ENCODE peak calls at places on chromosome 21, in seven cellular contexts. E is colonic mucosa, W is transverse colon, O is psoas muscle, R is prostate gland, H is hepatocyte, A is esophagus muscularis mucosa. P is an unnamed sample. For H3K4me1, the result is how much of the 10 kb centered on the place peaks cover.

GRCh38 chr21:45152265-45152746 is 77.9 kb downstream of the ADARB1 start:
- DNase-seq in R (no peak), H (peak), A (no peak), O (no peak), E (peak), W (peak), P (no peak)

GRCh38 chr21:28325618-28326017 is 667.1 kb downstream of the LTN1 start:
- DNase-seq in W (no peak), H (no peak), R (no peak), A (no peak), O (no peak), E (no peak), P (no peak)

GRCh38 chr21:14766241-14766640 is 220.1 kb upstream of the SAMSN1 start:
- DNase-seq in E (no peak), R (no peak), H (no peak), O (no peak), A (no peak), W (no peak), P (no peak)

GRCh38 chr21:45105906-45106485 is 31.6 kb downstream of the ADARB1 start:
- DNase-seq in R (no peak), O (no peak), W (no peak), H (no peak), E (no peak), A (no peak), P (no peak)

GRCh38 chr21:30924171-30924680 is 42.8 kb upstream of the KRTAP11-1 start:
- DNase-seq in H (peak), A (no peak), E (no peak), W (no peak), O (no peak), R (no peak), P (no peak)

GRCh38 chr21:29481641-29482040 is 182.9 kb downstream of the BACH1 start:
- DNase-seq in A (no peak), H (no peak), R (no peak), E (no peak), O (no peak), W (no peak), P (no peak)

GRCh38 chr21:45542242-45542666 is at the start of gene SLC19A1:
- DNase-seq in E (peak), O (peak), H (peak), A (no peak), R (peak), W (peak), P (peak)

GRCh38 chr21:33685613-33686197 is 43.4 kb downstream of the ITSN1 start:
- DNase-seq in A (no peak), W (no peak), O (no peak), H (no peak), E (no peak), R (no peak), P (no peak)

GRCh38 chr21:44498965-44499560 is 40.9 kb downstream of the KRTAP10-1 start:
- DNase-seq in H (no peak), O (peak), E (no peak), R (no peak), A (no peak), W (peak), P (no peak)

GRCh38 chr21:42679982-42680330 is 26.5 kb downstream of the PDE9A start:
- DNase-seq in A (no peak), E (no peak), W (no peak), O (peak), R (no peak), H (no peak), P (no peak)

GRCh38 chr21:26061437-26061836 is 109.1 kb downstream of the APP start:
- DNase-seq in E (no peak), O (no peak), H (peak), W (no peak), A (no peak), R (no peak), P (no peak)

GRCh38 chr21:26140185-26140584 is 30.4 kb downstream of the APP start:
- DNase-seq in H (peak), A (no peak), E (peak), O (peak), W (peak), R (no peak), P (peak)

GRCh38 chr21:25638634-25639166 is 358 bp upstream of the JAM2 start:
- DNase-seq in O (no peak), W (no peak), H (no peak), E (no peak), R (no peak), A (no peak), P (no peak)

GRCh38 chr21:37368536-37369279 is 2.1 kb downstream of the DYRK1A start:
- DNase-seq in A (no peak), E (peak), R (no peak), W (no peak), O (no peak), H (peak), P (no peak)

GRCh38 chr21:37367758-37368535 is 1.4 kb downstream of the DYRK1A start:
- DNase-seq in W (peak), A (no peak), R (peak), O (peak), E (peak), H (peak), P (peak)

GRCh38 chr21:37370152-37371040 is 3.8 kb downstream of the DYRK1A start:
- DNase-seq in W (no peak), R (no peak), O (no peak), H (no peak), E (no peak), A (no peak), P (no peak)

GRCh38 chr21:37371041-37371397 is 4.4 kb downstream of the DYRK1A start:
- DNase-seq in H (no peak), R (no peak), W (no peak), E (no peak), O (no peak), A (no peak), P (no peak)

DNA sequence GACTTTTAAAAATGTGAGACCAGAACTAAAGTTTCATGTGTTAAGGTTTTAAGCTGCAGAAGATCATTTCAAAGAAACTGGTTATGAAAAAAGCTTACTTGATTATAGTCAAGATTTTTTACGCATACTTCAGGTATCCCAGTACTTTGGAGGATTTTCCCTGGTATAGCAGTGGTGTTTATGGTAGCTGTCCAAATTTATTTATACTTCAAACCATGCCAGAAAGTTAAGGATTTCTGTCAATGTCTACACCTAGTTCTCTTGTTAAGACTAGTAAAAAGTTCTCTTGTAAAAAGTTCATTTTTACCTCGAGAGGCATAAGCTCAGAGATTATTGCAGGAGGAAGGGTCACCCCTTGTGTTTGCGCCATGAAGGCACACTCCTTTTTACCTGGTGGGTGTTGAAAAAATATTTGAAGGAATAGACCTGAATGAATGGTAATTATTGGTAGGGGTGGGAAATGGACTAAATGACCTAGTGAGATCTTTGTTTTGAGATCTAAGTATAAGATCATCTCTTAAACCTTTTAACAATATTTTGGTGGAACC is 2.8 kb downstream of the DYRK1A start:
- DNase-seq in H (no peak), E (no peak), W (no peak), O (no peak), R (no peak), A (no peak), P (no peak)
- TF ChIP-seq CTCF in H (no peak), E (no peak), W (no peak), O (no peak), R (no peak), A (no peak), P (no peak)

DNA sequence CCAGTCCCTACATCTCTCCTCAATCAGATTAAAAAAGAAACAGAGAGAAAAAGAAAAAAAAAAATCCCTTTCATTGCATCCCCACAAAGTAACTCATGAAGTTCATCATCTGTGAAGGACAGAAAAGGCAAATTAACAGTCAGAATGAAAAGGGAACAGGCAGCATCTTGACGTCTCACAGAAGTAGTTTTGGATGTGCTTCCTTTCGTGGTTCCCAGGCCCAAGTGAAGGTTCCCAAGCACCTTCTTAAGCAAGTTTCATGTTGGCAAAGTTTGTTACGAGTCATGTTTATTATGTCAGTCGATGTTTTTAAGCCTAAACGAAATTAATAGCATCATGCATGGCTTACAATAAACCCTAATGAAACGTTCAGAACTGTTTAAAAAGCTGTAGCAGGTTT is 475.2 kb downstream of the SETD4 start:
- DNase-seq in A (no peak), O (no peak), R (no peak), E (no peak), W (no peak), H (no peak), P (no peak)
- H3K4me1 ChIP-seq in A (under half), O (under half), R (under half), E (under half), W (under half), H (under half), P (under half)

DNA sequence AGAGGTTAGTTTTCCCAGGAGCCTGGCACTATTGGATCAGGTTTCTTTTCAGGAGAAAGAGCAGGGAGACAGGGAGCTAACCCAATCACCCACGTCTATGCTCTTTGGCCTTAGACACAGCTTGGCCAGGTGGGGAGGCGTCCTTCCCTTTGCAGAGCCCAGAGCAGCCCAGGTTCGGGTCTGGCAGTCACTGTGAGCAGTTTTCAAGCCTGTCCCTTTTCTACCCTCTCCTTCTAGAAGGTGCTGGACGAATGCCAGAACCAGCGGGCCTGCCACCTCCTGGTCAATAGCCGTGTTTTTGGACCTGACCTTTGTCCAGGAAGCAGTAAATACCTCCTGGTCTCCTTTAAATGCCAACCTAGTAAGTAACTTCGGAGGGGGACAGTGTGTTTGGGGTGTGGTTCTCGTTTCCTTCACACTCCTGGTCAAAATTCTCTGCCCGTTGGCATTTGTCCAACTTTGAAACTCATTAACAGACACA is 44.9 kb downstream of the EVA1C start:
- DNase-seq in E (peak), R (no peak), O (peak), A (no peak), H (peak), W (peak), P (peak)
- TF ChIP-seq CTCF in E (no peak), R (no peak), O (no peak), A (no peak), H (peak), W (no peak), P (peak)

GRCh38 chr21:39094847-39095525 is 88.3 kb downstream of the PSMG1 start:
- DNase-seq in E (no peak), A (no peak), W (no peak), O (no peak), R (no peak), H (peak), P (no peak)
- H3K4me1 ChIP-seq in E (under half), A (under half), W (under half), O (under half), R (under half), H (under half), P (under half)

GRCh38 chr21:36917487-36918158 is 48.8 kb downstream of the HLCS start:
- DNase-seq in A (no peak), R (peak), H (peak), W (no peak), E (no peak), O (no peak), P (peak)

GRCh38 chr21:36915701-36916075 is 50.8 kb downstream of the HLCS start:
- DNase-seq in E (no peak), A (no peak), R (no peak), W (no peak), H (no peak), O (no peak), P (no peak)

GRCh38 chr21:36915014-36915700 is 51.3 kb downstream of the HLCS start:
- DNase-seq in A (no peak), W (no peak), H (no peak), O (no peak), E (no peak), R (no peak), P (no peak)

GRCh38 chr21:36918291-36918690 is 48.2 kb downstream of the HLCS start:
- DNase-seq in R (no peak), W (no peak), A (no peak), O (no peak), H (no peak), E (no peak), P (no peak)

GRCh38 chr21:36916718-36917117 is 49.8 kb downstream of the HLCS start:
- DNase-seq in R (no peak), H (no peak), O (no peak), E (no peak), A (no peak), W (no peak), P (no peak)
- TF ChIP-seq CTCF in R (no peak), H (no peak), O (no peak), E (no peak), A (no peak), W (no peak), P (no peak)